ENCODE peak calls at places on chromosomes 3 and 15, in eight cellular contexts. D, O, L, N, R, P, I and F are unnamed samples.

GRCh38 chr3:129345971-129346370 is 67.3 kb downstream of the HMCES start:
- DNase-seq in D (peak; percentile 27), O (no peak), L (no peak), N (no peak), R (no peak), P (no peak), I (no peak), F (no peak)

GRCh38 chr3:101243285-101244211 is 76.8 kb downstream of the IMPG2 start:
- DNase-seq in D (peak; percentile 89), O (no peak), L (no peak), N (no peak), R (no peak), P (no peak), I (peak; percentile 20), F (no peak)

GRCh38 chr3:193883551-193883950 is 252.4 kb upstream of the HES1 start:
- DNase-seq in D (no peak), O (no peak), L (no peak), N (no peak), R (no peak), P (no peak), I (no peak), F (no peak)

GRCh38 chr3:103992469-103992868 is 1374.2 kb upstream of the ALCAM start:
- DNase-seq in D (no peak), O (peak; percentile 17), L (no peak), N (no peak), R (no peak), P (no peak), I (no peak), F (no peak)

GRCh38 chr3:174541708-174542107 is 317.4 kb upstream of the NAALADL2 start:
- DNase-seq in D (peak; percentile 40), O (no peak), L (no peak), N (no peak), R (no peak), P (no peak), I (no peak), F (no peak)

GRCh38 chr3:134354612-134355275 is 19.5 kb downstream of the AMOTL2 start:
- DNase-seq in D (peak; percentile 59), O (no peak), L (no peak), N (no peak), R (peak; percentile 13), P (no peak), I (no peak), F (no peak)

GRCh38 chr3:16429086-16429485 is 84.4 kb downstream of the RFTN1 start:
- DNase-seq in D (peak; percentile 47), O (no peak), L (no peak), N (no peak), R (no peak), P (no peak), I (no peak), F (no peak)

GRCh38 chr15:90884719-90885431 is 571 bp downstream of the FES start:
- DNase-seq in D (no peak), O (peak; percentile 31), L (no peak), N (no peak), R (no peak), P (no peak), I (peak; percentile 12), F (no peak)

GRCh38 chr3:47577583-47578118 is 1.0 kb downstream of the CSPG5 start:
- DNase-seq in D (no peak), O (no peak), L (peak; percentile 13), N (no peak), R (peak; percentile 19), P (no peak), I (no peak), F (no peak)

GRCh38 chr3:113623827-113624226 is 72.6 kb downstream of the USF3 start:
- DNase-seq in D (no peak), O (no peak), L (no peak), N (no peak), R (no peak), P (no peak), I (no peak), F (no peak)

GRCh38 chr3:113625724-113626348 is 70.6 kb downstream of the USF3 start:
- DNase-seq in D (no peak), O (no peak), L (no peak), N (no peak), R (no peak), P (no peak), I (no peak), F (no peak)

GRCh38 chr3:113628316-113628715 is 68.1 kb downstream of the USF3 start:
- DNase-seq in D (no peak), O (no peak), L (no peak), N (no peak), R (no peak), P (no peak), I (no peak), F (no peak)

GRCh38 chr3:113628788-113629187 is 67.7 kb downstream of the USF3 start:
- DNase-seq in D (no peak), O (no peak), L (no peak), N (no peak), R (no peak), P (no peak), I (no peak), F (no peak)

DNA sequence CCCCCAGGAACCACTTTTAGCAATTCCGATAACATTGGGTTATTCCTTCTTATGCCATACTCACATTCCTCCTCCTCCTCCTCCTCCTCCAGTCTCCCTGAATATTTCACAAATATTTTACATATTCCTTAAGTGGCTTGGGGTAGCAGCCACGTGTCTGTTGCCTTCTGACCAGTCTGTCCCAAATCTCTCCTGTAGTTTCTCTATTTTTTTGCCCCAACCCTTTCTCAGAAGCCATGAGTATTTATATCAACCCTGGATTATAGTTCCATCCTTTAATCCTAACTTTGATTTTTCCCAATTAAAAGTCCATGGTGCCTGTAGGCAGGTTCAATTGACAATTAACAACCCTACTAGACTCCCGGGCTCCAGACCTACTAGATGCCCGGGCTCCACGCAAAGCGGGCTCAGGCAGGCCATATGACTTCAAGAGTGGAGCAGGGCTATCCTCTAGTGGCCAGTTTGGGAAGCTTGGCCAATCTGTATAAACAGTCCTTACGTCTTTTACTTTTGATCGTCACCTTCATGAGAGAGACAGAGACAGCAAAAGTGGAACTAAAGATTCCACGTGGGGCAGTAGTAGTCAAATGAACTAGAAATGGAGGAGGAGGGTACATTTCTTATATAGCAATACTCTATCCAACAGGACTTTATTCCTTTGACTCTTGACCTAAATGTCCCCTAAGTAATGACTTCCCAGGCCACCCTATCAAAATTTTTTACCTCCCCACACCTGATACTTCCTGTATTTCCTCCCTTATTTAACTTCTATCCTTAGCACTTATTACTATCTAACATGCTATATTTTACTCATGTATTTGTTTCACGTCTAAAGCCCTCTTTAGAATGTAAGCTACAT is 69.7 kb downstream of the USF3 start:
- DNase-seq in D (peak; percentile 50), O (peak; percentile 76), L (peak; percentile 54), N (peak; percentile 24), R (peak; percentile 37), P (peak; percentile 60), I (peak; percentile 44), F (peak; percentile 45)
- TF ChIP-seq CTCF in D (peak; percentile 96), O (peak; percentile 69), L (peak; percentile 89), N (peak; percentile 88), R (peak; percentile 71), P (peak; percentile 80), I (peak; percentile 52), F (peak; percentile 45)

DNA sequence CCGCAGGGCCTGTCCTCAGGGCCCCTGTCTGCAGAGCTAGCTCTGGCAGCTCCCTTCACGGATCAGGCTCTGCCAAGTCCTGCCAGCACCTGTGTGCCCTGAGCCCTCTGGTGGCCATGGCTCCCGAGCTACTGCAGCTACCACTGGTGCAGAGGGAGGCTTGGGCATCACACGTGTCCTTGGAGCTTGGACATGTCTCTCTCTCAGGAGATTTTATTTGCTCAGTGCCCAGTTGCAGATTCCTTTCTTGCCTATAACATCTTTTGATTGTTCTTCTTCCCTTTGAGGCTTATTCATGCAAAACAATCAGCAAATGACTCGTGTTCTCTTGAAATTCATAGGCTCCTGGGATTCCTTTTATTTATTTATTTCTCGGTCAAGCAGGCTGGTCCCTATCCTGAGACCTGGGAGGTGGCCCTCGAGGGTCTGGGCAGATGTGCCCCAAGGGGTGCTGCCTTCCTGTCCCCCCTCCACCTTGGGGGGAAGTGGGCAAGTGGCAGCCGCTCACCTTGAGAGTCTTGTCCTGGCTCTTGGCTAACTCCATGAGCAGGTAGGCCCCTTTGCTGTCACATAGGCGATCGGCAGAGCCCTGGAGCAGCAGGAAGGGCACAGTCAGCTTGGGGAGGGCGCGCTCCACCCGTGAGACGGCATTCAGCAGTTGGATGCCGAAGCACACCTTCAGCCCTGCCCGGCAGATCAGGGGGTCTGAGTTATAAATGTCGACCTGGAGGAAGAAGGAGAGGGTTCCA is 21.9 kb downstream of the ABTB1 start:
- DNase-seq in D (peak; percentile 27), O (peak; percentile 53), L (peak; percentile 94), N (no peak), R (no peak), P (peak; percentile 43), I (peak; percentile 61), F (no peak)
- TF ChIP-seq CTCF in D (peak; percentile 36), O (no peak), L (peak; percentile 74), N (peak; percentile 29), R (peak; percentile 12), P (peak; percentile 28), I (peak; percentile 38), F (peak; percentile 36)

GRCh38 chr3:98798820-98799219 is 35.7 kb downstream of the ST3GAL6 start:
- DNase-seq in D (no peak), O (no peak), L (no peak), N (no peak), R (no peak), P (no peak), I (no peak), F (no peak)
- TF ChIP-seq CTCF in D (no peak), O (no peak), L (peak; percentile 20), N (no peak), R (no peak), P (peak; percentile 19), I (no peak), F (peak; percentile 33)

DNA sequence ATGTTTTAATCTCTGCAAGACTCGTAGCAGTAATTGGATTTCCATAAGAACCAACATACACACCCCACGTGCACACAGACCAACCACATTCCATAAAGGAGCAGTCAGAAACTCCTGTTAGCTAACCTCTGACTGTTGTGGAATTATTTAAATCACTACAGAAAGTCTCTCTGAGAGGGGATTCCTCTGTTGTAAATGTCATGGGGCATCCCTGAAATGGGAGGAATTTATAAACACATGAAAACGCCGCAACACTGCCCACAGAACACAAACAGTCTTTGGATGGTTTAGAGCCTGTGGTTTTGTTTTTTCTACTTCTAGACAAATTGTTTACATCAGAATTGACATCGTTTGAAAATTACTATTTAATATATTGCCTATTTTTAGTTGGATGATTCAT is 740.1 kb upstream of the GRM7 start:
- DNase-seq in D (no peak), O (no peak), L (no peak), N (no peak), R (no peak), P (no peak), I (no peak), F (no peak)
- TF ChIP-seq CTCF in D (no peak), O (no peak), L (no peak), N (no peak), R (no peak), P (no peak), I (no peak), F (no peak)